ENCODE peak calls at places on chromosomes 13 and 19, in four cellular contexts. T is H1, A is SK-N-SH, W is HepG2. J is an unnamed sample.

GRCh38 chr19:45404557-45405434 is at the start of gene PPP1R13L:
- DNase-seq in T (no peak), A (peak), W (peak), J (peak)

GRCh38 chr13:43574601-43575000 is 212.2 kb downstream of the ENOX1 start:
- DNase-seq in T (no peak), A (no peak), W (no peak), J (no peak)

GRCh38 chr13:107765724-107766436 is 449.5 kb downstream of the LIG4 start:
- DNase-seq in T (no peak), A (peak), W (no peak), J (no peak)

GRCh38 chr19:18208098-18208951 is 4.5 kb upstream of the RAB3A start:
- DNase-seq in T (no peak), A (peak), W (no peak), J (no peak)

GRCh38 chr19:19451429-19452240 is 46.2 kb downstream of the GATAD2A start:
- DNase-seq in T (no peak), A (no peak), W (no peak), J (no peak)

GRCh38 chr19:23774156-23774971 is 15.7 kb upstream of the ZNF681 start:
- DNase-seq in T (no peak), A (no peak), W (no peak), J (no peak)

GRCh38 chr13:20125129-20125782 is 35.6 kb downstream of the GJA3 start:
- DNase-seq in T (no peak), A (no peak), W (no peak), J (no peak)

GRCh38 chr13:47408546-47409319 is 511.9 kb upstream of the HTR2A start:
- DNase-seq in T (no peak), A (no peak), W (no peak), J (peak)

GRCh38 chr13:103931396-103931795 is 865.2 kb upstream of the SLC10A2 start:
- DNase-seq in T (no peak), A (no peak), W (no peak), J (no peak)

GRCh38 chr13:33126909-33127607 is 110.8 kb downstream of the KL start:
- DNase-seq in T (no peak), A (no peak), W (no peak), J (no peak)

GRCh38 chr13:34344761-34345600 is 527.0 kb downstream of the RFC3 start:
- DNase-seq in T (no peak), A (peak), W (no peak), J (no peak)

GRCh38 chr19:35727956-35728706 is 10.3 kb downstream of the KMT2B start:
- DNase-seq in T (no peak), A (no peak), W (no peak), J (no peak)

DNA sequence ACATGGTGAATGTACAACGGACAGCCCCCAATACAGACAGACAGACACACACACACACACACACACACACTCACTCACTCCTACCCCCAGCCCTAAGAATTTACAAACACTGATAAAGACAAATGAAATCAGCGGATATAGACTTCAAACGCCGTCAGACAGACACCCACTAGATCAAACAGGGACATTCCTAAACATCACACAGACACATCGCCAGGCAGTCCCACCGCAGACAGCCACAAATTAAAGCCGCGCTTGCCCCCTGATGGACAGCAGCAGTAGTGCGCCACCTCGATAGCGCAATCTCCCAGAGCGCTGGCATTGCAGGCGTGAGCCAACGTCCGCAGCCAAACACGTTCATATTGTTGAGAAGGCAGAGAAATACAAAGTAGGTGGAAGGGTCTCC is 24.7 kb upstream of the ADGRE1 start:
- DNase-seq in T (peak), A (peak), W (peak), J (peak)
- TF ChIP-seq CTCF in T (peak), A (peak), W (peak), J (peak)

DNA sequence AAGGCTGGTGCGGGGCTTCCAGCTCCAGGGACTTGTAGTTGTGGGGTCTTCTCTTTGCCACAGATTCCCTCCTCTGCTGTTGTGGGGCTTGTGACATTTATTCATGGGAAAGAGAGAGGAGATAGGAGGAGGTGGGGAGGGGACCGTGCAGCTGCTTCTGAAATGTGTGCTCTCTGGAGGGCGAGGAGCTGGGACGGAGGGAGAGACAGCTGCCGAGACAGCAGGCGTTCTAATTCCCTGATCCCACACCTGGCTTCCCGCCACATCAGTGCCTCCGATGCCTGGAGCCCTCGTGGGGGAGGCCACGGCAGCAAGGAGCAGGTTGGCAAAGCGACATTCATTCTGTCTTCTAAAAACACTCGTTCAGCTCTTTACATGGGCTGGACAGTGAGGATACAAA is 164.4 kb downstream of the USP12 start:
- DNase-seq in T (no peak), A (no peak), W (no peak), J (no peak)
- H3K4me3 ChIP-seq in T (peak), A (peak), W (peak), J (peak)

GRCh38 chr19:32828643-32829344 is 40.8 kb downstream of the SLC7A9 start:
- DNase-seq in T (no peak), A (no peak), W (no peak), J (no peak)

GRCh38 chr19:32831611-32832010 is 38.0 kb downstream of the SLC7A9 start:
- DNase-seq in T (no peak), A (no peak), W (no peak), J (no peak)

GRCh38 chr19:32828139-32828538 is 41.4 kb downstream of the SLC7A9 start:
- DNase-seq in T (no peak), A (no peak), W (peak), J (no peak)

GRCh38 chr19:32829345-32829896 is 40.1 kb downstream of the SLC7A9 start:
- DNase-seq in T (no peak), A (no peak), W (no peak), J (no peak)

DNA sequence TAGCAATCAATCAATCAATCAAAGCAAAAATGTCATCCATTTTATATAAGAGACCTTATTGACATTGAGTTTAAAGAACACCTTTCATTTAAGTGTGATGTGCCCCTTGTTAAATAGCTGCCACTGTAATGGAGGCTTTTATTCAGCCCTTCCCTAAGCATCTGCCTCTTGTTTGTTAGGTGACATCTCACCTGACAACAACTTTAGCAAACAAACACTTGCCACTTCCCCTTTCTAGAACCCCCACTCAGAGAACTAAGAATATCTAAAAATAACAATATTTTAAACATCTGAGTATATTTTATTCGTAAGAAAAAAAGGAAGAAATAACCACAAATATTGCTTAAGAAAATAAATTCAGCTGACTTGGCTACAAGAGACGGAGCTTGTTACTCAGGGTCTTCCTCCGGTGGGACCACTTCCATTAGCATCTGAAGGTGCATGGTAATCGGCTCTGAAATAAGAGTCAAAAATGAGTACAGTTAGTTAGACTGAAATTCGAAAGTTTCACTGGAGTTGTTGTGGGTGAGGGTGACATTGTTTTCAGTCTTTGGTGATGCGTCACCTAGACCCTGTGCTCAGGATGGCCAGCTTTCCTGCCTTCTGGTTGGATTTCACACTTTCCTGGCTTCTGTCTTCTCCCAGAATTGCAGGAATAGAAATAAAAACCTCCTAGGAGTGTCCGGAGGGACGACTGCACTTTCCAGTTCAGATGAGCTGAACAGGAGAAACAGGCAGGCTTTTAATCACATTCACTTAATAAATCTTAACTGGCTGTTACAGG is 39.1 kb downstream of the SLC7A9 start:
- DNase-seq in T (no peak), A (no peak), W (no peak), J (no peak)
- TF ChIP-seq SIN3A in T (no peak), A (no peak), W (no peak), J (no peak)

GRCh38 chr13:40755082-40755755 is 15.8 kb downstream of the MRPS31 start:
- DNase-seq in T (no peak), A (no peak), W (no peak), J (no peak)

DNA sequence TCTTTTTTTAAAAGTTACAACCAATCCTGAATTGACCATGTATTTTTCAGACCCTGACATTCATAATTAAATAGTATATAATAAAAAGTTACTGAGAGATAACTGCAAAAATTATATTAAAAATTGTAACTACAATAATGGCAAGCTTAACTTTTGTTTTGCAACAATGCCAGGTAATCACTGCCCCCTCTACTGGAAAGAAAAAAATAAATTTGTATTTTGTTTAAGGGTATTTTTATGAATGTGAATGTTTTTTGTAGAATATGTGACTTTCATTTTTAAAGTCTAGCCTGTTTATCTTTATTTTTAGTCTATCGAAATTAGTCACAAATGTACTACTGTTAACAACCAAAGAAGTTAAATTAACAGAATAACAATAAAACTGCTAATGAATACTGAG is 21.7 kb downstream of the MRPS31 start:
- DNase-seq in T (no peak), A (no peak), W (no peak), J (no peak)
- TF ChIP-seq CTCF in T (no peak), A (peak), W (no peak), J (no peak)

DNA sequence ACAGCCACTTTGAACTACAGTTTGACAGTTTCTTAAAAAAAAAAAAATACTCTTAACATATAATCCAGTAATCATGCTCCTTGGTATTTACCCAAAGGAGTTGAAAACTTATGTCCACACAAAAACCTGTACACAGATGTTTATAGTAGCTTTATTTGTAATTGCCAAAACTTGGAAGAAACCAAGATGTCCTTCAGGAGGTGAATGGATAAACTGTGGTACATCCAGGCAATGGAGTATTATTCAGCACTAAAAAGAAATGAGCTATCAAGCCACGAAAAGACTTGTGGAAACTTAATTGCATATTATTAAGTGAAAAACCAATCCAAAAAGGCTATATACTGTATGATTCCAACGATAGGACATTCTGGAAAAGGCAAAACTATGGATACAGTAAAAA is 44.9 kb downstream of the RCBTB2 start:
- DNase-seq in T (no peak), A (no peak), W (no peak), J (no peak)
- H3K4me3 ChIP-seq in T (no peak), A (no peak), W (no peak), J (no peak)

DNA sequence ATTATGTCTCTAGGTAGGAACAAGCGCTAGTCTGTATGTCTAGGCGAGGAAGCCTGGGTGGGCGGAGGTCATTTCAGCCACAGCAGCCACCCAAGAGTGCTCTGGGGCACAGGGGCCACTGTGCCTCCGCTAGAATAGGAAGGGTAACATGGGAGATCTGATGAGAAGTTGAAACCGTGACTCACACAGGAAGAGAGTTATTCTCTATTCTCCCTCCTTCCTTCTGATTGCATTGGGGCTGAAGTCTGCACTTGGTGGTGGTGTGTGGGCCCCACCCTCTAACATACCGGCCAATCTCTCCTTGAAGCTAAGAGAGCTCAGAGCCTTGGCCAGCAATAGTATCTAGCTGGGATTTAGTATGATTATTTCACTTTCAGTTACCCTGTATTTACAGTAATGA is 20.3 kb upstream of the GGACT start:
- DNase-seq in T (no peak), A (no peak), W (no peak), J (no peak)
- TF ChIP-seq SIN3A in T (no peak), A (no peak), W (no peak), J (no peak)